ENCODE peak calls at places on chromosomes 4 and X, in five cellular contexts. V, S, Y, E and A are unnamed samples.

GRCh38 chr4:38509551-38509950 is 154.4 kb upstream of the KLF3 start:
- DNase-seq in V (no peak), S (no peak), Y (no peak), E (no peak), A (no peak)

GRCh38 chrX:100363926-100364325 is 46.1 kb downstream of the PCDH19 start:
- DNase-seq in V (no peak), S (no peak), Y (no peak), E (no peak), A (no peak)

GRCh38 chr4:139515531-139515958 is 40.5 kb downstream of the SETD7 start:
- DNase-seq in V (no peak), S (no peak), Y (no peak), E (no peak), A (no peak)

GRCh38 chr4:81723927-81724587 is 252.3 kb upstream of the RASGEF1B start:
- DNase-seq in V (no peak), S (no peak), Y (no peak), E (no peak), A (no peak)

GRCh38 chr4:184472540-184473264 is 1.6 kb downstream of the IRF2 start:
- DNase-seq in V (peak; percentile 94), S (peak; percentile 81), Y (peak; percentile 37), E (peak; percentile 30), A (peak; percentile 42)

GRCh38 chrX:50905334-50905733 is 5.2 kb upstream of the BMP15 start:
- DNase-seq in V (no peak), S (no peak), Y (no peak), E (no peak), A (no peak)

GRCh38 chrX:97551821-97552220 is 668.1 kb downstream of the RPA4 start:
- DNase-seq in V (no peak), S (no peak), Y (no peak), E (no peak), A (no peak)

GRCh38 chrX:54550821-54551220 is 20.8 kb downstream of the GNL3L start:
- DNase-seq in V (peak; percentile 72), S (no peak), Y (no peak), E (no peak), A (no peak)

GRCh38 chr4:128177376-128177959 is 110.1 kb downstream of the PGRMC2 start:
- DNase-seq in V (no peak), S (no peak), Y (no peak), E (no peak), A (no peak)

GRCh38 chr4:56666279-56666678 is 14.8 kb downstream of the HOPX start:
- DNase-seq in V (no peak), S (no peak), Y (no peak), E (no peak), A (no peak)

GRCh38 chr4:185346975-185347601 is 48.6 kb downstream of the LRP2BP start:
- DNase-seq in V (no peak), S (no peak), Y (no peak), E (no peak), A (no peak)

GRCh38 chrX:104168127-104168526 is 1.9 kb downstream of the FAM199X start:
- DNase-seq in V (no peak), S (no peak), Y (no peak), E (no peak), A (no peak)

GRCh38 chrX:104166735-104167436 is 633 bp downstream of the FAM199X start:
- DNase-seq in V (no peak), S (no peak), Y (no peak), E (no peak), A (no peak)

DNA sequence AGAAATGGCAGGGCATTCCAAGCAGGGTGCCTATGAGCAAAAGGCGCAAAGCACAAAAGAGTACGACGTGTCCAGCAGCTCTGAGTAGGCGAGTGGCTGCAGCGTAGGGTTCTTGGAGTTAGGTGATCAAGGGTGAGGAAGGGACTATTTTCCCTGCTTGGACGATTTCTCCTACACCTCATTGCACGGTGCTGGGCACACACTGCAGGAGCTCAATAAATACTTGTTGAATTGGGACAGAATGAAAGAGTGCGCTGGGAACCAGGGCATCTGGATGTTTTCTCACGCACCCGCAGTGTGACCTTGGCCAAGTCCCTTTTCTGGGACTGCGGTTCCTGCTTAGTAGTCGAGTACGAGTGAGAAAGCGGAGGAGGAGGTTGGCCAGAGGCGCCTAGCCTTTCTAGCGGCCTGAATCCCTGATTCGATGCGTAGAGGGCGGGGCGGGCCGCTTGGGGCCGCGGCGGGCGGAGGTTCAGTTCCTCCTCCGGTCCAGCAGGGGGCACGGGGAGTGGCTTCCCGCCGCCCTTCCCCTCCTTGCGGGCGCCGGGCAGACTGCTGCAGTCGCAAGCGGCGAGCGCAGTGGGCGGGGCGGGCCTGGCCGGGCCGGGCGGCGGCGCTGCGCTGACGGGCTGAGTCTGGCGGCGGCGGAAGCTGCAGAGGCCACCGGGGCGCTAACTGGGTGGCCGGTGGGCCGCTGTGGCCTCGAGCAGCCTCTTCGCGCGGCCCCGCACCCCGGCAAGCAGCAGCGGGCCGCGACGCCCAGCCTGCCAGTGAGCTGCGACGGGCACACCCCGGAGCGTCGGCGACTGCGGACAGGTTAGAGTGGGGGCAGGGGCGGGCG is at the start of gene FAM199X:
- DNase-seq in V (peak; percentile 96), S (peak; percentile 88), Y (peak; percentile 71), E (peak; percentile 54), A (peak; percentile 60)
- TF ChIP-seq POLR2A in V (no peak), S (peak; percentile 65), Y (peak; percentile 47), E (no peak), A (peak; percentile 64)

DNA sequence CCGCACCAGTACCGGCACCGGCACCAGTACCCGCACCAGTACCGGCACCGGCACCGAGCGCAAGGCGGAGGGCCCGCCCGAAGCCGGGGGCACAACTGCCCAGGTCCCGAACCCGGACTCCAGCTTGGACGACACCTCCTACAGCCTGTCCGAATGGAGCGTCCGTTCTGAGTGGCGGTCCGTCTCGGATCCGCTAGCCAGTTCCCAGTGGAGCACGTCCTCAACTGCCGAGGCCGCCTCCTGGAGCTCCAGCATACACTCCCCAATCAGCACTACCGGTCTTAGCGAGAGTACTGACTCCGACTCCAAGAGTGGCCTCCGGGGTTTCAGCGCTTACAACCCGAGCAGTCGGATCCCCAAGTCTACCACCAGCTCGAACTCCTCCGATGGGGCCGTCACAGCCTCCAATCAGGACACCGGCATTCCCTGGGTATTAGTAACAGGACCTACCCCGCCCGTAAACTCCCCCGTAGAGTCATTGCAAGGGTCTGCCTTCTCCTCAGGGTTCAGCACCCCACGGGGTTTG is 885 bp upstream of the MAOA start:
- DNase-seq in V (peak; percentile 86), S (peak; percentile 51), Y (no peak), E (no peak), A (no peak)
- TF ChIP-seq POLR2A in V (no peak), S (no peak), Y (no peak), E (no peak), A (no peak)

DNA sequence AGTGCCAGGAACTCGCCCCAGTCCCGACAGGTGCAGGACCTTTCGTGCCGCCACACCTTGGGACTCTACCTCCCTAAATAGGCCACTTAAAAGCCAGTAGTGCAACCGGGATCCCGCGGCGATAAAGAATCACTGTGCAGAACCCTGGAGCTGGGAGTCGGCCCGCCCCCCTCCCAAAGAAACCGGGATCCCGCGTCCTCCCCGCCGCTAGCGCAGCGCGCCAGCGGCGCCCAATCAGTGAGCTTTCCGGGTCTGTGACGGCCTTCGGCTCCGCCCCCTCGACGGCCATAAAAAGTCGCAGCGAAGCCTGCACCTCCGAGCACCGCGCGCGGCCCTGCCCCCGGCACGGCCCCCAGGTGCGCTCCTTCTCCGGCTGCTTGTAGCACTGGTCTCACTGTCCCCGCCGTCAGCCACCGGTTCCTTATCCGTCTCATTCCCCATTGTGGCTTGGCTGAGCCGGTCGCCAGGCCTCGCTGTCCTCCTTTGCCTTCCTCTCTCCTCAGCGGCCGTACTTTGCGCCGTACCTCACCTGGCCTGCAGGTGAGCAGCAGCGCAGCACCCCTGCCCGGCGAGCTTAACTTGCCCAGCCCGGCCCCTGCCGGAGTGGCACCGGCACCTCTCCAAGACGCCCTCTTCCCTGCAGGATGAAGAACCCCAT is at the start of gene LRAT:
- DNase-seq in V (no peak), S (no peak), Y (peak; percentile 23), E (no peak), A (no peak)
- TF ChIP-seq POLR2A in V (no peak), S (no peak), Y (no peak), E (no peak), A (no peak)

GRCh38 chr4:2754848-2755820 is 1.0 kb downstream of the TNIP2 start:
- DNase-seq in V (no peak), S (peak; percentile 44), Y (no peak), E (no peak), A (no peak)

GRCh38 chr4:2753444-2753843 is 2.7 kb downstream of the TNIP2 start:
- DNase-seq in V (no peak), S (no peak), Y (no peak), E (no peak), A (no peak)

GRCh38 chr4:2756691-2757350 is 685 bp upstream of the TNIP2 start:
- DNase-seq in V (no peak), S (no peak), Y (no peak), E (no peak), A (no peak)

GRCh38 chr4:2757426-2757825 is 1.3 kb upstream of the TNIP2 start:
- DNase-seq in V (no peak), S (no peak), Y (no peak), E (no peak), A (no peak)

DNA sequence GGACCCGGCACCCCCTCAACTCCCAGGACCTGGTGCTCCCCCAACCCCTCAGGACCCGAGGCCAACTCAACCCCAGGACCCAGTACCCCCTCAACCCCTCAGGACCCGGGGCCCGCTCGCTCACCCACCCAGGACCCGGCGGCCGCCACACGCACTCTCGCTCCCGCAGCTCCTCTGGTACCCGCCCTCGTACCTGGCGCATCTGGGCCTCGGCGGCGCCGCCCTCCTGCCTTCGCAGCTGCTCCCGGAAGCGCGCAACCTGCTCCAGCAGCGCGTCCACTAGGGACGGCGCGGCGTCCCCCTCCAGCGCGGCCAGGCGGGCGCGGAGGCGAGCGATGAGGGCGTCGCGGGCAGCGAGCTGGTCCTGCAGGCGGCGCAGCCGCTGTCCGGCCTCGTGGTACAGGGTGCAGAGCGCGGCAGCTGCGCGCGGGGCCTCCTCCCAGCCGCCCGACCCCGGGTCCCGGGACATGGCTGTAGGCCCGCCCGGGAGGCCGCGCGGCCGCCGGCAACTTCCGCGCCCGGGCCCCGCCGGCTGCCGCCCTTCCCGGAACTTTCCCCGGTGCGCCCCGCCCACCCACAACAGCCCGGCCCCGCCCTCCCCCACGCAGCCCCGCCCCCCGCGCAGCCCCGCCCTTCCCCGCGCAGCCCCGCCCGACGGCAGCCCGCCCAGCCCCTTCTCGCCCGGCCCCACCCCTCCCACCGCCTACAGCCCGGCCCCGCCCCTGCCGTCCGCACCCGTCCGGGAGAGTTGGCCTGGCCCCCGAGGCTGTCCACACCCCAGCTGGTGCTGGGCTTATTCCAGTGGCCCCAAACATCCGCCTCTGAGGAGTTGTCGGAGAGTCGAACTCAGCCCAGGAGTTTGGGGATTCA is at the start of gene TNIP2:
- DNase-seq in V (peak; percentile 97), S (peak; percentile 86), Y (peak; percentile 94), E (peak; percentile 42), A (peak; percentile 89)
- TF ChIP-seq POLR2A in V (no peak), S (peak; percentile 69), Y (no peak), E (no peak), A (peak; percentile 71)

GRCh38 chrX:38304010-38304409 is 23.3 kb downstream of the RPGR start:
- DNase-seq in V (no peak), S (no peak), Y (no peak), E (no peak), A (no peak)

GRCh38 chrX:38311743-38312142 is 15.6 kb downstream of the RPGR start:
- DNase-seq in V (no peak), S (no peak), Y (no peak), E (no peak), A (no peak)

DNA sequence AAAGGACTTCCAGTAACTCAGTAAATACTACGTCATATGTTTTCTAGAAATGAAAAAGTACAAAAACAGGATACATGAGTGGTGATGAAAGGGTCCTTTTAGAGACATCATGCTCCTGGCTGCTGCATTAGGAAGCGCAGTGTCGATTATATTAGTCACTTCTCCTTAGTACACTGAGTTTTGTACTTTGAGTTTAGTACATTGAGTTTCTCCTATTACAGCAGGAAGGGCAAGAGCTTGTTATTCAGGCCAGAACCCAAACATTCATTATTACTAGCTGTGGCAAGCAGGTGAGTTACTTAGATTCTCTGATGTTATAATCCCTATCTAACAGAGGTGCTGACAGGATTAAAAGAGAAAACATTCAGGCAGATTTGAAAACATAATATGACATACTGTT is 21.3 kb downstream of the RPGR start:
- DNase-seq in V (no peak), S (no peak), Y (no peak), E (no peak), A (no peak)
- TF ChIP-seq POLR2A in V (no peak), S (no peak), Y (no peak), E (no peak), A (no peak)